ENCODE peak calls at places on chromosomes 12 and 14, in seven cellular contexts. Y, M, V, Q, O, X and U are unnamed samples.

GRCh38 chr12:65622056-65622455 is 202.2 kb upstream of the HMGA2 start:
- DNase-seq in Y (no peak), M (no peak), V (no peak), Q (no peak), O (no peak), X (no peak), U (no peak)

GRCh38 chr12:117872521-117873169 is 96.1 kb downstream of the KSR2 start:
- DNase-seq in Y (no peak), M (peak), V (no peak), Q (no peak), O (no peak), X (no peak), U (no peak)

GRCh38 chr14:89266754-89267153 is 150.3 kb downstream of the FOXN3 start:
- DNase-seq in Y (no peak), M (no peak), V (no peak), Q (no peak), O (no peak), X (no peak), U (no peak)

GRCh38 chr14:100428727-100429126 is 105.6 kb downstream of the SLC25A47 start:
- DNase-seq in Y (no peak), M (no peak), V (no peak), Q (no peak), O (no peak), X (peak), U (no peak)

GRCh38 chr12:22121224-22121623 is 75.2 kb downstream of the CMAS start:
- DNase-seq in Y (no peak), M (peak), V (peak), Q (no peak), O (no peak), X (no peak), U (no peak)

GRCh38 chr14:95712398-95712797 is 1.5 kb downstream of the TCL1A start:
- DNase-seq in Y (no peak), M (no peak), V (no peak), Q (no peak), O (no peak), X (no peak), U (no peak)

GRCh38 chr12:78938341-78939084 is 73.9 kb downstream of the SYT1 start:
- DNase-seq in Y (no peak), M (no peak), V (no peak), Q (peak), O (no peak), X (no peak), U (no peak)

GRCh38 chr12:67911789-67912188 is 77.5 kb upstream of the IFNG-AS1 start:
- DNase-seq in Y (no peak), M (no peak), V (no peak), Q (no peak), O (no peak), X (no peak), U (no peak)

GRCh38 chr14:68282479-68283377 is 463.1 kb downstream of the RAD51B start:
- DNase-seq in Y (no peak), M (no peak), V (no peak), Q (no peak), O (no peak), X (no peak), U (no peak)

GRCh38 chr12:95116773-95117172 is 43.4 kb upstream of the NR2C1 start:
- DNase-seq in Y (no peak), M (no peak), V (no peak), Q (no peak), O (no peak), X (no peak), U (no peak)

GRCh38 chr12:78209851-78210493 is 379.3 kb downstream of the NAV3 start:
- DNase-seq in Y (no peak), M (no peak), V (no peak), Q (peak), O (peak), X (peak), U (no peak)

GRCh38 chr12:85468356-85469157 is 188.5 kb downstream of the ALX1 start:
- DNase-seq in Y (peak), M (peak), V (peak), Q (peak), O (no peak), X (no peak), U (no peak)

GRCh38 chr12:120669055-120669828 is 17.7 kb upstream of the MLEC start:
- DNase-seq in Y (peak), M (peak), V (no peak), Q (no peak), O (no peak), X (no peak), U (no peak)

GRCh38 chr12:47754126-47754525 is 4.6 kb downstream of the RAPGEF3 start:
- DNase-seq in Y (no peak), M (peak), V (no peak), Q (no peak), O (no peak), X (no peak), U (no peak)

GRCh38 chr12:99444859-99445316 is 202.7 kb upstream of the GARIN6 start:
- DNase-seq in Y (no peak), M (no peak), V (no peak), Q (no peak), O (no peak), X (no peak), U (no peak)

GRCh38 chr14:26917086-26917485 is 319.3 kb upstream of the NOVA1 start:
- DNase-seq in Y (no peak), M (no peak), V (no peak), Q (no peak), O (no peak), X (peak), U (no peak)

GRCh38 chr14:65333926-65334687 is 78.4 kb upstream of the FUT8 start:
- DNase-seq in Y (no peak), M (no peak), V (no peak), Q (no peak), O (peak), X (peak), U (no peak)

GRCh38 chr12:94267907-94268575 is 119.7 kb downstream of the PLXNC1 start:
- DNase-seq in Y (no peak), M (no peak), V (no peak), Q (no peak), O (no peak), X (no peak), U (no peak)

GRCh38 chr14:75138492-75138891 is 11.6 kb upstream of the NEK9 start:
- DNase-seq in Y (no peak), M (peak), V (no peak), Q (no peak), O (no peak), X (no peak), U (no peak)

GRCh38 chr12:97943359-97943758 is 480.8 kb downstream of the RMST start:
- DNase-seq in Y (no peak), M (no peak), V (no peak), Q (no peak), O (no peak), X (no peak), U (no peak)

GRCh38 chr14:40691066-40691465 is 915.6 kb upstream of the LRFN5 start:
- DNase-seq in Y (no peak), M (no peak), V (no peak), Q (no peak), O (no peak), X (no peak), U (no peak)

GRCh38 chr12:76623929-76624328 is 64.4 kb upstream of the OSBPL8 start:
- DNase-seq in Y (no peak), M (no peak), V (no peak), Q (no peak), O (no peak), X (no peak), U (no peak)

GRCh38 chr14:21055473-21056117 is 2.0 kb upstream of the RNASE8 start:
- DNase-seq in Y (no peak), M (no peak), V (no peak), Q (no peak), O (no peak), X (no peak), U (no peak)

GRCh38 chr12:22334696-22335290 is at the start of gene ST8SIA1:
- DNase-seq in Y (peak), M (peak), V (peak), Q (peak), O (peak), X (no peak), U (no peak)

GRCh38 chr14:21987937-21988336 is 314.3 kb upstream of the OR4E1 start:
- DNase-seq in Y (no peak), M (peak), V (no peak), Q (no peak), O (no peak), X (no peak), U (no peak)

GRCh38 chr12:3078086-3078820 is 1.1 kb downstream of the TSPAN9 start:
- DNase-seq in Y (no peak), M (no peak), V (no peak), Q (no peak), O (no peak), X (no peak), U (no peak)

GRCh38 chr12:26238341-26239126 is 43.2 kb downstream of the SSPN start:
- DNase-seq in Y (no peak), M (no peak), V (no peak), Q (no peak), O (peak), X (no peak), U (no peak)

GRCh38 chr14:91363776-91364523 is 53.7 kb downstream of the CCDC88C start:
- DNase-seq in Y (no peak), M (peak), V (no peak), Q (peak), O (no peak), X (no peak), U (no peak)

GRCh38 chr12:125092872-125093680 is 27.8 kb downstream of the AACS start:
- DNase-seq in Y (no peak), M (no peak), V (no peak), Q (no peak), O (peak), X (no peak), U (no peak)

GRCh38 chr12:54222609-54223008 is 33.8 kb upstream of the SMUG1 start:
- DNase-seq in Y (no peak), M (no peak), V (no peak), Q (no peak), O (no peak), X (peak), U (no peak)

GRCh38 chr14:38623661-38624060 is 367.8 kb upstream of the CLEC14A start:
- DNase-seq in Y (no peak), M (no peak), V (no peak), Q (no peak), O (no peak), X (no peak), U (no peak)

GRCh38 chr12:2477009-2477766 is 317.6 kb upstream of the FKBP4 start:
- DNase-seq in Y (no peak), M (no peak), V (no peak), Q (no peak), O (no peak), X (no peak), U (no peak)

GRCh38 chr14:64201931-64202330 is 92.2 kb downstream of the ESR2 start:
- DNase-seq in Y (no peak), M (no peak), V (no peak), Q (no peak), O (no peak), X (no peak), U (no peak)

GRCh38 chr12:30417697-30418231 is 277.9 kb downstream of the IPO8 start:
- DNase-seq in Y (no peak), M (no peak), V (no peak), Q (no peak), O (no peak), X (peak), U (no peak)

GRCh38 chr12:112913038-112913688 is 6.4 kb downstream of the OAS1 start:
- DNase-seq in Y (no peak), M (no peak), V (no peak), Q (no peak), O (no peak), X (no peak), U (no peak)

GRCh38 chr12:65845751-65846537 is 21.7 kb downstream of the HMGA2 start:
- DNase-seq in Y (no peak), M (no peak), V (no peak), Q (no peak), O (no peak), X (no peak), U (no peak)